ENCODE peak calls at places on chromosomes 12 and 14, in five cellular contexts. N is body of pancreas, R is H1, A is heart left ventricle, X is tibial nerve. O is an unnamed sample.
A peak's percentile ranks its signal among the peaks of the same experiment; 100 is the strongest.

GRCh38 chr14:68598621-68599447 is 194.0 kb downstream of the ZFP36L1 start:
- DNase-seq in N (peak; percentile 74), R (no peak), A (peak; percentile 80), X (peak; percentile 69), O (no peak)

GRCh38 chr12:47165934-47166333 is 86.2 kb upstream of the AMIGO2 start:
- DNase-seq in N (peak; percentile 55), R (no peak), A (no peak), X (no peak), O (peak; percentile 11)

GRCh38 chr12:22803725-22804124 is 178.8 kb downstream of the ETNK1 start:
- DNase-seq in N (no peak), R (peak; percentile 57), A (no peak), X (no peak), O (no peak)

GRCh38 chr12:114932806-114933205 is 248.8 kb upstream of the TBX3 start:
- DNase-seq in N (no peak), R (no peak), A (no peak), X (no peak), O (no peak)

GRCh38 chr12:42756841-42757661 is 167.5 kb upstream of the PRICKLE1 start:
- DNase-seq in N (peak; percentile 50), R (peak; percentile 65), A (no peak), X (no peak), O (no peak)

GRCh38 chr12:104722541-104723534 is 235.3 kb downstream of the SLC41A2 start:
- DNase-seq in N (no peak), R (no peak), A (no peak), X (no peak), O (no peak)

GRCh38 chr14:78259831-78260230 is 89.7 kb downstream of the NRXN3 start:
- DNase-seq in N (no peak), R (no peak), A (no peak), X (no peak), O (peak; percentile 14)

GRCh38 chr12:109281452-109281851 is 27.6 kb downstream of the FOXN4 start:
- DNase-seq in N (no peak), R (no peak), A (no peak), X (no peak), O (no peak)

GRCh38 chr14:100898465-100898864 is 5.1 kb downstream of the RTL1 start:
- DNase-seq in N (no peak), R (peak; percentile 45), A (no peak), X (no peak), O (no peak)

GRCh38 chr12:10497602-10498001 is 8.1 kb upstream of the EIF2S3B start:
- DNase-seq in N (no peak), R (no peak), A (no peak), X (no peak), O (no peak)

GRCh38 chr14:73741386-73741875 is 27.2 kb upstream of the PNMA1 start:
- DNase-seq in N (no peak), R (peak; percentile 74), A (peak; percentile 89), X (peak; percentile 44), O (peak; percentile 97)

GRCh38 chr12:46371718-46372130 is 849 bp downstream of the SLC38A2 start:
- DNase-seq in N (peak; percentile 70), R (no peak), A (peak; percentile 71), X (peak; percentile 52), O (peak; percentile 88)

GRCh38 chr12:19841451-19841850 is 402.2 kb downstream of the AEBP2 start:
- DNase-seq in N (no peak), R (no peak), A (no peak), X (no peak), O (no peak)

GRCh38 chr14:100547633-100548294 is 39.5 kb downstream of the BEGAIN start:
- DNase-seq in N (peak; percentile 65), R (no peak), A (peak; percentile 57), X (peak; percentile 59), O (no peak)

GRCh38 chr12:105587237-105587636 is 256.7 kb downstream of the C12orf75 start:
- DNase-seq in N (no peak), R (no peak), A (peak; percentile 38), X (no peak), O (no peak)

GRCh38 chr14:57199911-57200310 is 68.8 kb downstream of the EXOC5 start:
- DNase-seq in N (no peak), R (no peak), A (no peak), X (no peak), O (no peak)

GRCh38 chr12:115988193-115988592 is 289.3 kb downstream of the MED13L start:
- DNase-seq in N (no peak), R (no peak), A (no peak), X (no peak), O (no peak)

GRCh38 chr12:117980621-117981020 is 11.8 kb upstream of the KSR2 start:
- DNase-seq in N (no peak), R (no peak), A (no peak), X (no peak), O (no peak)

GRCh38 chr12:54286042-54286931 is 5.8 kb downstream of the HNRNPA1 start:
- DNase-seq in N (no peak), R (no peak), A (no peak), X (no peak), O (peak; percentile 86)
- TF ChIP-seq POLR2A in N (no peak), R (peak; percentile 96), A (no peak), X (no peak), O (peak; percentile 68)

GRCh38 chr14:22508662-22509035 is 80.4 kb downstream of the DAD1 start:
- DNase-seq in N (no peak), R (no peak), A (no peak), X (no peak), O (no peak)

GRCh38 chr14:22509036-22509709 is 79.9 kb downstream of the DAD1 start:
- DNase-seq in N (no peak), R (no peak), A (no peak), X (no peak), O (no peak)

GRCh38 chr14:22509751-22510300 is 79.2 kb downstream of the DAD1 start:
- DNase-seq in N (no peak), R (no peak), A (no peak), X (no peak), O (no peak)

GRCh38 chr14:22512106-22512814 is 76.8 kb downstream of the DAD1 start:
- DNase-seq in N (no peak), R (no peak), A (no peak), X (no peak), O (no peak)

GRCh38 chr14:22510527-22511110 is 78.4 kb downstream of the DAD1 start:
- DNase-seq in N (no peak), R (no peak), A (no peak), X (no peak), O (no peak)
- TF ChIP-seq POLR2A in N (no peak), R (no peak), A (no peak), X (no peak), O (no peak)

GRCh38 chr12:52027085-52027843 is 20.5 kb downstream of the TAMALIN start:
- DNase-seq in N (no peak), R (no peak), A (peak; percentile 81), X (no peak), O (no peak)

GRCh38 chr12:52023182-52023975 is 16.6 kb downstream of the TAMALIN start:
- DNase-seq in N (peak; percentile 91), R (peak; percentile 99), A (peak; percentile 90), X (peak; percentile 88), O (peak; percentile 86)

GRCh38 chr12:52023976-52024688 is 17.4 kb downstream of the TAMALIN start:
- DNase-seq in N (no peak), R (no peak), A (no peak), X (no peak), O (peak; percentile 66)

GRCh38 chr12:52026267-52026666 is 19.5 kb downstream of the TAMALIN start:
- DNase-seq in N (no peak), R (no peak), A (no peak), X (no peak), O (no peak)

DNA sequence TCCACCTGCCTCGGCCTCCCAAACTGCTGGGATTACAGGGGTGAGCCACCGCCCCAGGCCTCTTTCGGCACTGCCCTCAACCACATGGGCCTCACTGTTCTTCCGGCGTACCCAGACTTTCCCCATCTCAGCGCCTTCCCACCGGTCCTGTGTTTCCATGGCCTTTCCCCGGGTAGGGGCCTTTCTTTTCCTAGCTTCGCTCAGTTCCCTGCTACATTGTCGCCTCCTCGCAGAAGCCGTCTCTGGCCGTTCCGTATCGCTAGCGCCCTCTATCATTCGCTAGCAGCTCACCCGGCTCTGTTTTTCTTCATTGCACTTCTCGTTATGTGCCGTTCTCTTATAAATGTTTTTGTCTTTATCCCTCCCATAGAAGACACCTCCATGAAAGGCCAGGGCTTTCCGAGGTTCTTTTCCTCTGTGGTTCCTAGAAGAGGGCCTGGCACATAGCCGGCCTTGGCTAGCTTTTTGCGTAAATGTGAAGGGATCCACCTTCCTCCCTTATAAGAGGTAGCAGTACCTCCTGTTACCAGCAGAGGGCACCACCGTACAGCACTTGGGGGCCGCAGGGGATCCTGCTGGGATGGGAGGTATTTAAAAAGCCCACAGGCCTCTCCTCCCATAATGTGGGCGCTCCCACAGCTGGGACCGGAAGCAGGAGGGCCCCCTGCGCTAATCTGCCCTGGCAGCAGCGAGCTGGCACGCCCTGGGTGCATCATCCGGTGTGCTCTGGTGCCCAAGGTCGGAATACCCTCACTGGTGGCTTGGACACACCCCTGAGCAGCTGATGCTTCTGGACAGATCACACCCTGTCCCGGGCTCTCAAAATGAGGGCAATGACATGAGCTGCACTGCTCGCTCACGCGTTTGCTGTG is 18.8 kb downstream of the TAMALIN start:
- DNase-seq in N (peak; percentile 87), R (peak; percentile 94), A (peak; percentile 88), X (peak; percentile 97), O (peak; percentile 87)
- TF ChIP-seq POLR2A in N (no peak), R (no peak), A (peak; percentile 21), X (peak; percentile 36), O (peak; percentile 33)

GRCh38 chr14:102510616-102511520 is 1.3 kb upstream of the ANKRD9 start:
- DNase-seq in N (no peak), R (peak; percentile 93), A (peak; percentile 78), X (no peak), O (peak; percentile 78)
- TF ChIP-seq POLR2A in N (no peak), R (no peak), A (no peak), X (no peak), O (no peak)

GRCh38 chr14:50116986-50117385 is 614 bp upstream of the VCPKMT start:
- DNase-seq in N (no peak), R (no peak), A (no peak), X (no peak), O (no peak)

GRCh38 chr14:50117456-50117855 is 1.1 kb upstream of the VCPKMT start:
- DNase-seq in N (no peak), R (no peak), A (no peak), X (no peak), O (no peak)

GRCh38 chr14:50113381-50113811 is 3.0 kb downstream of the VCPKMT start:
- DNase-seq in N (no peak), R (no peak), A (no peak), X (no peak), O (no peak)

GRCh38 chr14:50121506-50121905 is 5.1 kb upstream of the VCPKMT start:
- DNase-seq in N (no peak), R (no peak), A (no peak), X (no peak), O (no peak)

DNA sequence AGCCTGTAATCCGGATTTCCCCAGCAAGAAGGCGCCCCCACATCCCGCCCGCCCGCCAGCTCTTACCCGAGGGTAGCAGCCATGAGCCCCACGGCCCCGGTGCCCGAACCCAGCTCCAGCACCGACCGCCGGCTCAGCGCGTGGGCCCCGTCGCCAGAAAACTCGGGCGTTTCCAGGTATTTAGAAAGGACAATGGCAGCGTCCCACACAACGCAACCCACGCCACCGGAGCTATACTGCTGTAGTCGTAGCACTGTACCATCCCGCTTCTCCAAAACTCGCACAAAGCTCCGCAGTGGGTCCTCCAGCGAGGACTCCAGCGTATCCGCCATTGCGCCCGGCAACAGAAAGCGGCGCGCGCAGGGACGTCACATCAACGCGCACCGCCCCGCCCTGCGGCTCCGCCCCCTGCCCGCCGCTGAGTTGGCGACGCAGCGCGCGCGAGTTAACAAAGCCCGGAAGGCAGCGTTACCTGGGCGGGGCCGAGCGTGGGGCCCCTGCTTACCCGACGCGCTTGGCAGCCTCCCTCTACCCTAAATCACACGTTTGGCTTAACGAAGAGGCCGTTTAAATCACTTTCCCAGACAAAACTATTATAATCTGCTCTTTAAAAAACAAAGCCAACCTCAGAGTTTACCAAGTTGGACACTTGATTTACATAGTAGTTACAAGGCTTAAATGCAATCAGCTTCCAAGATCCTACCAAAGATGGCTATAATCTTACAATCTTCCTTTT is at the start of gene VCPKMT:
- DNase-seq in N (peak; percentile 94), R (peak; percentile 95), A (peak; percentile 95), X (peak; percentile 93), O (peak; percentile 98)
- TF ChIP-seq POLR2A in N (peak; percentile 72), R (peak; percentile 97), A (peak; percentile 89), X (peak; percentile 92), O (peak; percentile 95)